ENCODE peak calls at places on chromosome 16, in nine cellular contexts. D, G, B, H, C, X, Z, W and S are unnamed samples.

GRCh38 chr16:70396209-70396904 is 42.5 kb downstream of the ST3GAL2 start:
- DNase-seq in D (peak), G (no peak), B (no peak), H (no peak), C (peak), X (no peak), Z (no peak), W (no peak), S (peak)

GRCh38 chr16:11349599-11350276 is 4.5 kb downstream of the RMI2 start:
- DNase-seq in D (peak), G (peak), B (peak), H (no peak), C (no peak), X (peak), Z (no peak), W (no peak), S (no peak)

GRCh38 chr16:46904471-46904870 is 20.3 kb downstream of the GPT2 start:
- DNase-seq in D (no peak), G (no peak), B (no peak), H (no peak), C (no peak), X (no peak), Z (no peak), W (no peak), S (no peak)

GRCh38 chr16:71461686-71462648 is at the start of gene ZNF23:
- DNase-seq in D (peak), G (peak), B (peak), H (peak), C (peak), X (peak), Z (peak), W (peak), S (peak)

GRCh38 chr16:66653581-66654350 is 42.8 kb downstream of the CMTM4 start:
- DNase-seq in D (no peak), G (no peak), B (no peak), H (no peak), C (no peak), X (no peak), Z (no peak), W (no peak), S (no peak)

GRCh38 chr16:7324306-7324705 is 8.3 kb upstream of the RBFOX1 start:
- DNase-seq in D (no peak), G (no peak), B (no peak), H (no peak), C (no peak), X (no peak), Z (no peak), W (no peak), S (no peak)

GRCh38 chr16:57694556-57695377 is at the start of gene DRC7:
- DNase-seq in D (peak), G (peak), B (peak), H (peak), C (peak), X (no peak), Z (peak), W (peak), S (peak)

GRCh38 chr16:17476414-17477259 is 5.9 kb upstream of the XYLT1 start:
- DNase-seq in D (peak), G (peak), B (peak), H (peak), C (peak), X (peak), Z (peak), W (no peak), S (peak)

GRCh38 chr16:59848314-59848713 is 1114.2 kb upstream of the GOT2 start:
- DNase-seq in D (no peak), G (no peak), B (no peak), H (no peak), C (no peak), X (no peak), Z (no peak), W (no peak), S (no peak)

GRCh38 chr16:67170168-67170947 is at the start of gene NOL3:
- DNase-seq in D (peak), G (no peak), B (peak), H (peak), C (peak), X (peak), Z (peak), W (peak), S (peak)

GRCh38 chr16:4298761-4299522 is 16.9 kb upstream of the GLIS2 start:
- DNase-seq in D (peak), G (no peak), B (peak), H (no peak), C (peak), X (peak), Z (peak), W (peak), S (peak)

GRCh38 chr16:66439051-66439730 is 12.1 kb downstream of the BEAN1 start:
- DNase-seq in D (no peak), G (peak), B (no peak), H (no peak), C (no peak), X (no peak), Z (no peak), W (no peak), S (no peak)

GRCh38 chr16:84737658-84738057 is 37.9 kb downstream of the USP10 start:
- DNase-seq in D (no peak), G (no peak), B (no peak), H (peak), C (no peak), X (no peak), Z (no peak), W (no peak), S (no peak)

GRCh38 chr16:4914528-4915225 is 22.3 kb downstream of the PPL start:
- DNase-seq in D (no peak), G (no peak), B (no peak), H (no peak), C (no peak), X (no peak), Z (no peak), W (no peak), S (no peak)

GRCh38 chr16:83744521-83744981 is 63.2 kb upstream of the HSBP1 start:
- DNase-seq in D (peak), G (peak), B (no peak), H (no peak), C (no peak), X (peak), Z (peak), W (peak), S (no peak)

GRCh38 chr16:1917665-1918111 is 527 bp downstream of the HS3ST6 start:
- DNase-seq in D (no peak), G (no peak), B (no peak), H (no peak), C (no peak), X (no peak), Z (no peak), W (no peak), S (no peak)

GRCh38 chr16:29821663-29822115 is 1.4 kb downstream of the MVP start:
- DNase-seq in D (peak), G (no peak), B (peak), H (no peak), C (peak), X (peak), Z (no peak), W (no peak), S (no peak)

GRCh38 chr16:66728804-66729203 is 22.6 kb downstream of the DYNC1LI2 start:
- DNase-seq in D (no peak), G (no peak), B (no peak), H (no peak), C (no peak), X (no peak), Z (no peak), W (no peak), S (no peak)

GRCh38 chr16:68510775-68511174 is 28.3 kb upstream of the ZFP90 start:
- DNase-seq in D (no peak), G (no peak), B (no peak), H (no peak), C (no peak), X (no peak), Z (no peak), W (no peak), S (no peak)